ENCODE peak calls at places on chromosomes 13 and 19, in four cellular contexts. C is endothelial cell of umbilical vein, Y is neural progenitor cell, J is PC-3. M is an unnamed sample.
A peak's percentile ranks its signal among the peaks of the same experiment; 100 is the strongest.

GRCh38 chr19:6087074-6087506 is 23.2 kb downstream of the RFX2 start:
- DNase-seq in Y (peak; percentile 86), J (no peak), C (no peak), M (no peak)

GRCh38 chr19:41616785-41617621 is 9.9 kb downstream of the CEACAM4 start:
- DNase-seq in Y (peak; percentile 29), J (peak; percentile 44), C (peak; percentile 19), M (no peak)

GRCh38 chr13:30504081-30504480 is 38.3 kb upstream of the HMGB1 start:
- DNase-seq in Y (no peak), J (no peak), C (no peak), M (no peak)

GRCh38 chr19:7870571-7871279 is 3.5 kb downstream of the PRR36 start:
- DNase-seq in J (peak; percentile 97), Y (peak; percentile 88), C (peak; percentile 33), M (peak; percentile 75)

GRCh38 chr19:4103073-4103418 is 20.9 kb downstream of the MAP2K2 start:
- DNase-seq in J (peak; percentile 14), C (no peak), Y (no peak), M (no peak)

GRCh38 chr13:43569688-43570087 is 217.1 kb downstream of the ENOX1 start:
- DNase-seq in C (no peak), Y (no peak), J (no peak), M (no peak)

GRCh38 chr19:2645816-2646215 is 56.7 kb downstream of the GNG7 start:
- DNase-seq in J (no peak), C (no peak), Y (no peak), M (no peak)

GRCh38 chr19:32150605-32151004 is 194.8 kb upstream of the ZNF507 start:
- DNase-seq in J (no peak), C (no peak), Y (no peak), M (no peak)

GRCh38 chr13:67635754-67636153 is 405.6 kb upstream of the PCDH9 start:
- DNase-seq in Y (no peak), C (no peak), J (peak; percentile 44), M (no peak)

GRCh38 chr19:2613507-2614295 is 88.8 kb downstream of the GNG7 start:
- DNase-seq in Y (peak; percentile 57), J (peak; percentile 53), C (peak; percentile 23), M (peak; percentile 59)

GRCh38 chr19:38852231-38853044 is 2.7 kb upstream of the HNRNPL start:
- DNase-seq in Y (peak; percentile 60), C (peak; percentile 51), J (peak; percentile 57), M (peak; percentile 79)

GRCh38 chr13:114311908-114312307 is 2.4 kb upstream of the CHAMP1 start:
- DNase-seq in J (no peak), Y (no peak), C (no peak), M (no peak)

DNA sequence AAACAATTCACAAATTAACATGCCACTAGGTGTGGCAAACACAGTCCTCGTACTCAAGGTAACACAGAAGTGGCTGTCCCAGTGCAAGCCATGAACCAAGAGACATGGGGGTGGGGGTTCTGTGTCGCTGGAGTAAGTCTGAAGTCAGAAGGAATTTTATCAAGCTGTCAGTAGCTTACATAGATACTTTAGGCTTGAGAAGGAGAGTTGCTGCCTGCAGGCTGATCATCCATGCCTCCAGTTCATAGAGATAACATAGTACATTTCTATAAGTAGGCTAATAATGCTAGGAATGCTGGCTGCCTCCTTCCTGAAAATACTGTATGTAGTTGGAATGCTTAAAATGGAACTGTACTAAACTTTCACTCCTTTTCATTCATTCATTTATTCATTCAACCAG is 70.2 kb downstream of the CAB39L start:
- DNase-seq in J (no peak), Y (no peak), C (no peak), M (no peak)
- H3K27me3 ChIP-seq in J (no peaks in the 10 kb centered on the region), Y (no peaks in the 10 kb centered on the region), C (no peaks in the 10 kb centered on the region), M (no peaks in the 10 kb centered on the region)

DNA sequence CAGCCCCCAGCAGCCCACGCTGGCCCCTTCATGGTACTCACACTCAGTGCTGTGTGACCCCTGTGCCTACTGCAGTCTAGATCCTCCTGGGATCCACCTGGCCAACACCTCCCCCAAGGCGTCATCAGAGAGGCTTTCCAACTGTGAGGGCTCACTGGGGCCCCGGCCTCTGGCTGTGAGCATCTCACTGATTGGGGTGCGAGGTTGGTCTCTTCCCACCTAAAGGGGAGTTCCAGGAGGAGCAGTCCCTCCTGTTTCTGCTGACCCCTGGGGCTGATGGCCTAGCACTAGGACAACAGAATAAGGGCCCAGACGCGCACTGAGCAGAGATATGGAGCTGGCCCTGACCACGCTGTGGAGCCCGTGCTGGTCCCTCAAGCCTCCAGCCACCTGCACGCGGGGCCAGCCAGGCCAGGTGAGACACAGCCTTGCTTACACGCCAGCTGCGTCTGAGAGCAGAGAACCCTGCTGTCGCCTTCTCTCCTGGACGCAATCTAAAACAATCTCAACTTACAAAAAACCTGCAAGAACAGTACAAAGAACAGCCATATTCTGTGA is 32.2 kb downstream of the ELL start:
- DNase-seq in Y (no peak), J (no peak), C (no peak), M (no peak)
- H3K27ac ChIP-seq in Y (no peak overlapping the region), J (no peak overlapping the region), C (no peak overlapping the region), M (no peak overlapping the region)

DNA sequence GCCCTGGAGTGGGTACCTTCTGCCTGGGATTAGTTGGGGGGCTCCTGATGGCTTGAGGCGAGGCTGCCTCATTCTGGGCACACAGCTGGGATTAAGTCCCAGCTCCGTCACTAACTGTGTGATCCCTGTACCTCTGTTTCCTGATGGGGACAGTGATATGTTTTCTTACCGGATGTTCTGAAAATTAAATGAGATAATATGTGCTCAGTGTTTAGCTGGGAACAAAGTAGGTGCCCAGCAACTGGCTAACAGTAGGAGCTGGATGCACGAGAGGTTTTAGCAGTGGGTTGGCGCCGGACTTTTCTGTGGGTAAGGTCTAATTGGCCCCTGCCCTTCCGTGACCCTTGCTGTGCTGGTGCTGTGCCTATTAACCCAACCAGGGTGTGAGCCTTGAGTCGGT is 203.4 kb downstream of the URI1 start:
- DNase-seq in C (no peak), Y (no peak), J (no peak), M (no peak)
- H3K4me3 ChIP-seq in C (no peak overlapping the region), Y (no peak overlapping the region), J (no peak overlapping the region), M (no peak overlapping the region)

DNA sequence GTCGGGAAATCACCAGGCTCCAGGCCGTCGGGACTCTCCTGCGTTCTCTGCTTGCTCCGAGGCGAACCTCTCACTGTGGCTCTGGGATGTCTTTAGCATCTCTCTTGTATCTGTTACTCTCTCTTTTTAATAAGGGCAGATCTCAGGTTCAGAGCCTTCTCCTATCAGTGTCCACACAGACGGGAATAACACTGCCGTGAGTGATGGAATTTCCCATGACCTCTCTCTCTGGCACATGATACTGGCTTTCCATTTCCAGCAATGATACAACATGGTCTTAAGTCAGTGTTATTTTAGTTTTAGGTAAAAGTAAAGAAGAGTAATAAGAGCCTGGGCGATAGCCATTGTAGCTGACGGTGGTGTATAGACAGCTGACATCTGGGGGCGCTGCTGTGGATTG is 9.3 kb downstream of the ZNF444 start:
- DNase-seq in Y (no peak), C (no peak), J (no peak), M (no peak)
- H3K27me3 ChIP-seq in Y (no peaks in the 10 kb centered on the region), C (no peaks in the 10 kb centered on the region), J (no peaks in the 10 kb centered on the region), M (no peaks in the 10 kb centered on the region)

GRCh38 chr13:25253702-25254101 is 33.6 kb downstream of the MTMR6 start:
- DNase-seq in J (peak; percentile 77), C (peak; percentile 16), Y (no peak), M (no peak)

GRCh38 chr13:25252770-25253169 is 34.5 kb downstream of the MTMR6 start:
- DNase-seq in Y (no peak), J (no peak), C (no peak), M (no peak)

GRCh38 chr13:25249001-25249543 is 38.2 kb downstream of the MTMR6 start:
- DNase-seq in Y (peak; percentile 53), J (peak; percentile 52), C (no peak), M (no peak)

GRCh38 chr13:25248071-25248470 is 39.2 kb downstream of the MTMR6 start:
- DNase-seq in J (no peak), C (no peak), Y (no peak), M (no peak)

DNA sequence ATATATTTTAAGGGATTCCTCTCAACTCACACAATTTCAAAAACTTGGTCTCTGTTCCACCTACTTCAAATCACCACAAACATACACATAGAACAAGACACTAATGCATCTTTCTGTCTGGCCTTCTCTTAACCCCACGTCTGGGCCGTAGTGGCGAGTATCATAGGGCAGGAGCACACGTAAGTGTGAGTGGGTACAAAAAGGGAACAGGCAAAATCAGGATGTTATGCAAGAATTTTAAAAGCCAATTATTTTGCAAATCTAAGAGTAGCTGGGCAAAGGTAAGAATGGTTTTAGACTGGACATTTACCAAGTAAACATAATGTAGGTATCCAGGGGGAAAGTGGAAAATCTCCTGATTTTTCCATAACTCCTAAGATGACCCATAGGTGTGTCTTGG is 35.1 kb downstream of the MTMR6 start:
- DNase-seq in Y (no peak), C (no peak), J (no peak), M (no peak)
- H3K27ac ChIP-seq in Y (no peak overlapping the region), C (no peak overlapping the region), J (no peak overlapping the region), M (no peak overlapping the region)

GRCh38 chr13:113153810-113154748 is 4.4 kb upstream of the PROZ start:
- DNase-seq in C (peak; percentile 62), J (peak; percentile 50), Y (peak; percentile 84), M (peak; percentile 91)
- H3K4me3 ChIP-seq in C (peak overlapping the region; percentile 41), J (peak overlapping the region; percentile 60), Y (peak overlapping the region; percentile 43), M (peak overlapping the region; percentile 21)

DNA sequence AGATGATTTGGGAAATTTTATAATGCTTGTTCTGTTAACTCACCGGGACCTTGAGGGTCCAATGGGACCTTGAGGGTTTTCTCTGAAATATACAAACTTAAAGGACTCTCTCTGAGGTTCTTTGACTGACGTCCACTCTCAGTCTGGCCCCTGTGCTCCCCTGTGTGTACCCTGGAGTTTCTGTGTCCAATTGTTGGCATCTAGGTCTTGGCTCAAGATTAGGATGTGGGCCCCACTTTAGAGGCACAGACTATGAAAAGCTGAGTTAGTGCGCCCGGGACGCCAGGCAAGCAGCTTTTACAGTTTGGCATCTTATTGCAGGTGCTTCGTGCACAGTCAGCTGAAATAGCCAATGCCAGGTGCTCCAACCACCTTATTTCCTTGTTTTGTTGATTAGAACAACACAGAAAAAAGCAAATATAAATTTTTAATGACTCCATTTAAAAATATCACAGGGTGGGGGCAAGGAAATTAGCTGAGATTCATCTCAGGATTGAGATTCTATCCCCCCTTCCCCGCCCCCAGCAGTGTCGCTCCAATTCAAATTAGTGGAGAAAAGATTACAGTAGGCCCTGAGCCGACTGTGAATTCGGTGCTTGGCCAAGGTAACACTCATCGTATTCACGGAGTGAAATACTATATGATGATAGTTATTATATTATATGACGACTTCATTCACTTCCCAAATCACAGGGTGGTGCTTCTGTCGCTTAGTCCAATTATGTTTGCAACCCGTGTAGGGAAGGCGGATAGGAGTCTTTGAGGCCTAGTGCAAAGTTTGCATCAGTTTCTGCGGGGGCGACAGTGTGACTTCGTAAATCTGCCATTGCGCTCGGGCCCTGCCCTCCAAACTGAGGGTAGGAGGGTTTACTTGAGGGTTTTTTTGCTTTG is 4.3 kb downstream of the SOX1 start:
- DNase-seq in Y (peak; percentile 37), J (no peak), C (no peak), M (no peak)
- H3K27me3 ChIP-seq in Y (peaks cover 89% of the 10 kb centered on the region), J (peaks cover 17% of the 10 kb centered on the region), C (peaks cover 83% of the 10 kb centered on the region), M (peaks cover 2% of the 10 kb centered on the region)

GRCh38 chr19:54451997-54452396 is 3.0 kb downstream of the LENG8 start:
- DNase-seq in J (no peak), C (no peak), Y (no peak), M (no peak)
- H3K27ac ChIP-seq in J (no peak overlapping the region), C (no peak overlapping the region), Y (no peak overlapping the region), M (no peak overlapping the region)

DNA sequence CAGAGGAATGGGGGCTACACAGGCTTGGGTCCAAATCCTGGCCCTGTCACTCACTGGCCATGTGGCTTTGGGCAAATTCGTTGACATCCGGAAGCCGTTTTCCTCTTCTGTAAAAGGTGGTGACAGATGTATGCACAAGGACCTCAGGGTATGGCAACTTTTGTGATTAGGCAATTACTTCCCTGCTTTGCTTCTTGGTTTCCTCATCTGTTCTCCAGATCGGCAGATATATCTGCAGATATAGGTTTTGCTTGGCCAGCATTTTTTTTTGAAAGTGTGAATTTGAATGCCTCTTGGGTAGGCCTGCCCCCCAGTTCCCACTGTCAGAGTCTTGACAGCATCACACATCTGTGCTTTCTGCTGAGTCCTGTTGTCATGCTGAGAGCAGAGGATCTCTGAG is 17.7 kb downstream of the TMEM272 start:
- DNase-seq in Y (no peak), J (no peak), C (no peak), M (no peak)
- H3K4me3 ChIP-seq in Y (no peak overlapping the region), J (no peak overlapping the region), C (no peak overlapping the region), M (no peak overlapping the region)

M was measured in aorta.